ENCODE peak calls at places on chromosomes 5 and 9, in nine cellular contexts. U, Y, Z, C, J, E, F, P and T are unnamed samples.

GRCh38 chr5:52342361-52342760 is 445.4 kb upstream of the ITGA1 start:
- DNase-seq in U (no peak), Y (no peak), Z (no peak), C (no peak), J (no peak), E (no peak), F (no peak), P (no peak), T (no peak)

GRCh38 chr9:16058131-16058549 is 505.3 kb downstream of the CCDC171 start:
- DNase-seq in U (no peak), Y (peak; percentile 26), Z (no peak), C (no peak), J (peak; percentile 31), E (no peak), F (no peak), P (peak; percentile 28), T (peak; percentile 24)

GRCh38 chr5:67578011-67578410 is 381.4 kb upstream of the CD180 start:
- DNase-seq in U (no peak), Y (no peak), Z (no peak), C (no peak), J (no peak), E (no peak), F (no peak), P (no peak), T (no peak)

GRCh38 chr9:135906291-135907005 is 898 bp downstream of the CAMSAP1 start:
- DNase-seq in U (no peak), Y (no peak), Z (no peak), C (peak; percentile 63), J (no peak), E (no peak), F (peak; percentile 33), P (peak; percentile 49), T (no peak)

GRCh38 chr5:149745-150450 is 41.4 kb upstream of the LRRC14B start:
- DNase-seq in U (no peak), Y (no peak), Z (no peak), C (no peak), J (no peak), E (no peak), F (no peak), P (no peak), T (no peak)

GRCh38 chr9:133701321-133701980 is 36.7 kb downstream of the SARDH start:
- DNase-seq in U (no peak), Y (no peak), Z (no peak), C (peak; percentile 48), J (no peak), E (no peak), F (no peak), P (no peak), T (no peak)

GRCh38 chr9:18438300-18438925 is 35.5 kb upstream of the ADAMTSL1 start:
- DNase-seq in U (peak; percentile 51), Y (no peak), Z (peak; percentile 29), C (peak; percentile 77), J (peak; percentile 81), E (no peak), F (peak; percentile 24), P (no peak), T (no peak)

GRCh38 chr5:172113036-172113435 is 75.0 kb downstream of the STK10 start:
- DNase-seq in U (no peak), Y (no peak), Z (no peak), C (no peak), J (no peak), E (no peak), F (no peak), P (peak; percentile 97), T (no peak)

GRCh38 chr5:160450164-160450932 is 28.7 kb downstream of the PTTG1 start:
- DNase-seq in U (no peak), Y (no peak), Z (no peak), C (no peak), J (no peak), E (no peak), F (no peak), P (no peak), T (no peak)

GRCh38 chr5:150777685-150778084 is 872 bp upstream of the SMIM3 start:
- DNase-seq in U (no peak), Y (no peak), Z (no peak), C (no peak), J (no peak), E (no peak), F (no peak), P (peak; percentile 14), T (no peak)

GRCh38 chr5:41848983-41849382 is 21.2 kb downstream of the OXCT1 start:
- DNase-seq in U (no peak), Y (no peak), Z (no peak), C (no peak), J (no peak), E (no peak), F (no peak), P (no peak), T (no peak)

GRCh38 chr5:60945760-60946253 is 802 bp downstream of the NDUFAF2 start:
- DNase-seq in U (no peak), Y (no peak), Z (peak; percentile 34), C (peak; percentile 66), J (peak; percentile 55), E (peak; percentile 10), F (peak; percentile 57), P (peak; percentile 61), T (peak; percentile 18)

GRCh38 chr9:105881654-105882349 is 187.5 kb downstream of the TMEM38B start:
- DNase-seq in U (peak; percentile 77), Y (peak; percentile 57), Z (peak; percentile 72), C (no peak), J (peak; percentile 93), E (peak; percentile 10), F (peak; percentile 59), P (peak; percentile 78), T (peak; percentile 48)

GRCh38 chr9:24832307-24832706 is 286.6 kb upstream of the IZUMO3 start:
- DNase-seq in U (peak; percentile 33), Y (no peak), Z (no peak), C (no peak), J (peak; percentile 69), E (no peak), F (no peak), P (peak; percentile 2), T (no peak)

GRCh38 chr5:372556-372910 is 51.0 kb downstream of the AHRR start:
- DNase-seq in U (no peak), Y (no peak), Z (peak; percentile 20), C (no peak), J (no peak), E (no peak), F (peak; percentile 13), P (peak; percentile 81), T (no peak)

GRCh38 chr5:99032234-99033013 is 103.6 kb upstream of the CHD1 start:
- DNase-seq in U (peak; percentile 27), Y (peak; percentile 36), Z (peak; percentile 60), C (no peak), J (peak; percentile 80), E (peak; percentile 63), F (peak; percentile 83), P (peak; percentile 76), T (peak; percentile 29)

GRCh38 chr9:36855443-36856315 is 178.4 kb downstream of the PAX5 start:
- DNase-seq in U (peak; percentile 51), Y (peak; percentile 67), Z (no peak), C (no peak), J (peak; percentile 78), E (no peak), F (no peak), P (peak; percentile 62), T (peak; percentile 75)
- TF ChIP-seq CTCF in U (peak; percentile 37), Y (peak; percentile 17), Z (no peak), C (no peak), J (peak; percentile 50), E (peak; percentile 25), F (no peak), P (peak; percentile 40), T (peak; percentile 44)

GRCh38 chr9:127396808-127397721 is at the start of gene SLC2A8:
- DNase-seq in U (peak; percentile 98), Y (peak; percentile 97), Z (peak; percentile 99), C (peak; percentile 100), J (peak; percentile 100), E (peak; percentile 99), F (peak; percentile 99), P (peak; percentile 39), T (peak; percentile 95)

GRCh38 chr9:127398715-127399400 is 1.9 kb downstream of the SLC2A8 start:
- DNase-seq in U (no peak), Y (no peak), Z (no peak), C (peak; percentile 54), J (no peak), E (no peak), F (no peak), P (no peak), T (no peak)

GRCh38 chr9:127399736-127400269 is 2.8 kb downstream of the SLC2A8 start:
- DNase-seq in U (no peak), Y (no peak), Z (no peak), C (no peak), J (no peak), E (no peak), F (no peak), P (no peak), T (no peak)

GRCh38 chr9:127396253-127396807 is 639 bp upstream of the SLC2A8 start:
- DNase-seq in U (no peak), Y (no peak), Z (no peak), C (peak; percentile 65), J (no peak), E (no peak), F (no peak), P (no peak), T (no peak)

GRCh38 chr9:127397722-127398647 is 1.0 kb downstream of the SLC2A8 start:
- DNase-seq in U (peak; percentile 66), Y (peak; percentile 60), Z (peak; percentile 40), C (peak; percentile 77), J (peak; percentile 64), E (no peak), F (peak; percentile 53), P (no peak), T (peak; percentile 44)
- TF ChIP-seq CTCF in U (peak; percentile 26), Y (peak; percentile 45), Z (peak; percentile 12), C (no peak), J (peak; percentile 49), E (peak; percentile 57), F (peak; percentile 36), P (peak; percentile 9), T (peak; percentile 64)

DNA sequence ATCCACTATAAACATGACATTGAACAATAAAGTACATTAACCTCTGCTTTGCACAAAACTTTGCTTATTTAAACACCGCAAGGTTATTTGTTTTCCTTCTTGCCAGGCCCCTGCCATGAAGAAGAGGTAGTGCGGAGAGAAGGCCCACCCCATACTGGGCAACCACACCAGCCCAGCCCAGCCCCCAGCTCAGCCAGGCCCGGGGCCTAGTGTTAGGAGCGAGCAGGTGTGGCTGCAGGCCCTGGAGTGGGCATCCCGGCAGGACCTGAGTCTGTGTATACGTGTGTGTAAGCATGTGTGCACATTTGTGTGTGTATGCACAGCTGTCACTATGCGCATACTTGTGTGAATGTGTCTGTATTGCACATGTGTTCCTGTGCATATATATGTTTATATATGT is 90.4 kb upstream of the MVB12B start:
- DNase-seq in U (no peak), Y (no peak), Z (no peak), C (no peak), J (no peak), E (no peak), F (no peak), P (no peak), T (peak; percentile 11)
- TF ChIP-seq CTCF in U (no peak), Y (no peak), Z (no peak), C (no peak), J (no peak), E (no peak), F (no peak), P (no peak), T (no peak)

DNA sequence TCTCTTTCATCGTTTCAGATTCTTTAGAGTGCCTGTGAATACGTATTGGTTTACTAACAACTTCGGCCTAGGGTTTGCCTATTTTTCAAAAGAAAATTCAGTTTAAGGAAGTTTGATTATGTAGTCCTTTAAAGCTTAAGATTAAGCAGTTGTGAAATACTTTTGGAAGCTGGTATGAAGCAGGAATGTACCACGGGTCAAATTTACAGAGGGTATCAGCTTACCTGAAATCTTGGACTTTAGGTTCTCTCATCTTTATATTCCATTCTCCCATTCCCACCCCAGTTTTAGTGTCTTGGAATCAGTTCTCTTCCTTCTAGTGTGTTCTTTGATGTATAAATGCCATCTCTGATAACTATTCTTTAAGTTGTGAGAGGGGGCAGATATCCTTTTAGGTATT is 53.2 kb downstream of the IQGAP2 start:
- DNase-seq in U (no peak), Y (no peak), Z (no peak), C (no peak), J (no peak), E (no peak), F (no peak), P (no peak), T (no peak)
- TF ChIP-seq CTCF in U (no peak), Y (no peak), Z (no peak), C (no peak), J (no peak), E (no peak), F (no peak), P (no peak), T (no peak)